ENCODE peak calls at places on chromosomes 1 and 21, in ten cellular contexts. O, F, S, W, R, U, J, B, L and T are unnamed samples.

GRCh38 chr1:67987046-67987799 is 63.2 kb downstream of the DIRAS3 start:
- DNase-seq in L (no peak), B (no peak), S (peak; percentile 87), J (no peak), F (no peak), O (no peak), R (no peak), W (no peak), U (no peak), T (no peak)

GRCh38 chr21:17003763-17004373 is 509.0 kb upstream of the CXADR start:
- DNase-seq in B (no peak), R (no peak), J (no peak), L (no peak), U (no peak), F (no peak), O (no peak), S (no peak), W (no peak), T (no peak)

GRCh38 chr1:82562448-82562847 is 761.7 kb downstream of the ADGRL2 start:
- DNase-seq in B (no peak), S (no peak), J (no peak), F (no peak), U (no peak), R (no peak), W (no peak), O (no peak), L (no peak), T (no peak)

GRCh38 chr1:2236695-2237677 is 8.9 kb downstream of the SKI start:
- DNase-seq in R (no peak), J (peak; percentile 67), B (no peak), W (no peak), S (no peak), F (no peak), O (no peak), L (no peak), U (no peak), T (no peak)

GRCh38 chr1:23345920-23346319 is 1.8 kb upstream of the HNRNPR start:
- DNase-seq in J (no peak), O (no peak), L (no peak), W (no peak), U (no peak), F (no peak), R (no peak), S (no peak), B (no peak), T (no peak)

GRCh38 chr21:44874497-44875331 is 1.2 kb upstream of the PTTG1IP start:
- DNase-seq in U (no peak), J (peak; percentile 88), W (peak; percentile 66), R (no peak), B (no peak), S (no peak), F (no peak), L (peak; percentile 83), O (peak; percentile 70), T (peak; percentile 57)

GRCh38 chr1:246113555-246114095 is 393.5 kb downstream of the SMYD3 start:
- DNase-seq in F (no peak), J (no peak), R (no peak), U (peak; percentile 44), S (no peak), B (no peak), L (no peak), O (no peak), W (no peak), T (no peak)

GRCh38 chr1:9249534-9250335 is 15.2 kb downstream of the H6PD start:
- DNase-seq in O (peak; percentile 57), S (peak; percentile 45), U (peak; percentile 76), R (no peak), L (no peak), W (peak; percentile 64), F (no peak), J (no peak), B (peak; percentile 79), T (peak; percentile 52)

GRCh38 chr21:40717008-40717407 is 129.9 kb downstream of the DSCAM start:
- DNase-seq in L (no peak), U (no peak), W (peak; percentile 28), B (no peak), S (no peak), J (no peak), R (no peak), F (no peak), O (no peak), T (no peak)

GRCh38 chr21:34181418-34181817 is 108.0 kb downstream of the MRPS6 start:
- DNase-seq in L (peak; percentile 28), B (no peak), U (no peak), S (no peak), J (no peak), F (no peak), R (no peak), W (no peak), O (no peak), T (no peak)

GRCh38 chr21:33421713-33422393 is 18.6 kb downstream of the IFNGR2 start:
- DNase-seq in W (no peak), S (no peak), O (no peak), B (peak; percentile 42), F (no peak), R (no peak), U (no peak), J (no peak), L (no peak), T (no peak)

GRCh38 chr1:114359791-114360190 is 151.2 kb downstream of the TRIM33 start:
- DNase-seq in S (no peak), U (no peak), W (no peak), O (no peak), R (no peak), J (no peak), B (no peak), F (no peak), L (no peak), T (no peak)

GRCh38 chr21:38440746-38441145 is 57.5 kb downstream of the ERG start:
- DNase-seq in O (no peak), F (no peak), U (no peak), R (no peak), L (no peak), J (no peak), W (no peak), S (peak; percentile 43), B (peak; percentile 18), T (no peak)

GRCh38 chr1:64877151-64877550 is 89.2 kb downstream of the JAK1 start:
- DNase-seq in W (no peak), U (no peak), L (no peak), B (no peak), S (no peak), J (no peak), R (no peak), O (no peak), F (no peak), T (no peak)

GRCh38 chr1:248822148-248823032 is 3.3 kb downstream of the SH3BP5L start:
- DNase-seq in U (no peak), R (no peak), O (no peak), L (no peak), J (no peak), B (no peak), F (no peak), S (no peak), W (no peak), T (no peak)

GRCh38 chr1:9576903-9577302 is 11.8 kb upstream of the TMEM201 start:
- DNase-seq in B (no peak), J (no peak), R (no peak), U (no peak), L (no peak), S (no peak), F (no peak), O (no peak), W (no peak), T (no peak)

GRCh38 chr1:26450906-26451305 is 18.8 kb downstream of the DHDDS start:
- DNase-seq in J (no peak), B (no peak), S (no peak), O (no peak), R (no peak), W (no peak), F (no peak), L (no peak), U (no peak), T (no peak)
- TF ChIP-seq EP300 in J (no peak), B (no peak), S (no peak), O (no peak), R (no peak), W (no peak), F (no peak), L (no peak), U (no peak), T (no peak)

GRCh38 chr1:42730988-42731387 is 9.0 kb downstream of the CLDN19 start:
- DNase-seq in R (no peak), F (no peak), W (no peak), S (peak; percentile 36), B (no peak), O (no peak), L (no peak), J (peak; percentile 35), U (peak; percentile 32), T (peak; percentile 55)
- TF ChIP-seq EP300 in R (no peak), F (no peak), W (no peak), S (no peak), B (no peak), O (no peak), L (no peak), J (no peak), U (no peak), T (no peak)

DNA sequence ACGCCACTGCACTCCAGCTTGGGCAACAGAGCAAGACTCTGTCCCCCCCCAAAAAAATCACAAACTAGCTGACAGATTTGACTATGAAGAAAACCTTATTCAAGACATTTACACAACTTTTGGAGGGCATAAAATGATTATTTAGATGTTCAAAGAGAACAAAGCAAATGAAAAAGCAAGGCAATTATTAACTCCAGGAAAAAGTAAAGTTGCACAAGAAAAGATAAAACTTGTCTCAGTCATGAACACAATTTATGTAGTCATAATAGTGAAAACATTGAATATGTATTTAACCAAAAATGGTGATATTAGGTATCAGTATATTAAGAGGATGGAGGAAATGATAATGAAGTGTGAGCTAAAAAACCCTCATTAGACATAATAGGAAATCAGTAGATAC is 11.9 kb upstream of the TARDBP start:
- DNase-seq in B (no peak), F (no peak), L (no peak), O (no peak), S (no peak), U (no peak), W (no peak), J (no peak), R (no peak), T (no peak)
- TF ChIP-seq EP300 in B (no peak), F (no peak), L (no peak), O (no peak), S (no peak), U (no peak), W (no peak), J (no peak), R (no peak), T (no peak)

DNA sequence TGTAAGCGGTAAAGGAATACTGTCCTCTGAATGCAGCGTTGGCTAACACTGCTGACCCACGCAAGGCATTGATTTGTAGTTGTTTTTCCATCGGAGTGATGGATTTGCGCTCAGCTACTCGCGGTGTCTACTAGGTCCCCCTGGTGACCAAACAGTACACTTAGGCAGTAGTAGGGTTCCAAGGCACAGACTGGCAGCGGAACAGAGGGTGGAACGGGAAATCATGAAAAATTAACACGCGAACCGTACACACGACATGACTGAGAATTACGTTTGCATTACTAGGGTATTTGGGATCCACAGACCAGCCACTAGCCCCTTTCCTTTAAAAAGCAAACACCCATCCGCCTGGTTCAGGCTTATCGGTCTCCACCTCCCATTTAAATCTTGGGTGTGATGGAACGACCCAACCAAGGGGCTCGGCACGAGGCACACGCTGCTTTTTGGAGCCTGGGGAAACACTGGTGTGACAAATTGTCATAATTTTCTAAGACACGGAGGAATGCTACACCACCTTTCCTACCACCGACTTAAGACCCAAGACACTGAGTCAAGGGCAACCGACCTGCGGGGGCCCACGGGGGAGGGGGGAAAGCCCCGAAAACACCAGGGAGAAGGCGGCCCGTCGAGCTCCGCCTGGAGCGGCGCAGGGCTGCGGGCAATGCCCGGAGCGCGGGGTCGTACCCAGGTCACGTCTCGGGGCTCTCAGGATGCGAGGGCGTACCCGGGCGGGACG is 699 bp downstream of the DIPK1A start:
- DNase-seq in W (peak; percentile 68), O (peak; percentile 50), L (peak; percentile 82), R (no peak), J (peak; percentile 79), U (peak; percentile 79), B (peak; percentile 81), F (peak; percentile 72), S (peak; percentile 80), T (peak; percentile 74)
- TF ChIP-seq EP300 in W (no peak), O (no peak), L (no peak), R (no peak), J (no peak), U (no peak), B (no peak), F (no peak), S (no peak), T (no peak)